ENCODE peak calls at places on chromosome 13, in ten cellular contexts. Z is HS-5, S is RKO, F is RCC 7860, Y is hippocampal formation, V is astrocyte of the hippocampus, Q is COLO829, N is NCI-H1092, O is PC-3, H is hypothalamus. I is an unnamed sample.

GRCh38 chr13:27605610-27606200 is 14.6 kb downstream of the LNX2 start:
- DNase-seq in F (no peak), Z (no peak), Y (no peak), H (no peak), Q (no peak), N (no peak), S (no peak), V (no peak), O (no peak), I (no peak)

GRCh38 chr13:49357694-49358093 is 86.2 kb downstream of the CAB39L start:
- DNase-seq in O (peak), F (peak), S (peak), Z (no peak), Y (no peak), V (peak), Q (no peak), N (no peak), H (no peak), I (no peak)

GRCh38 chr13:109191422-109191821 is 562.0 kb downstream of the MYO16 start:
- DNase-seq in Q (no peak), V (no peak), Y (no peak), F (no peak), Z (no peak), S (no peak), N (no peak), H (no peak), O (no peak), I (no peak)

GRCh38 chr13:44093607-44094583 is 214.2 kb downstream of the LACC1 start:
- DNase-seq in N (no peak), F (no peak), Z (no peak), Q (peak), V (no peak), O (no peak), Y (no peak), H (no peak), S (no peak), I (no peak)

GRCh38 chr13:103156346-103156998 is 90.3 kb upstream of the SLC10A2 start:
- DNase-seq in Q (no peak), N (no peak), Y (no peak), S (no peak), F (no peak), V (no peak), H (no peak), Z (no peak), O (no peak), I (no peak)

GRCh38 chr13:112103260-112103843 is 36.4 kb downstream of the SOX1 start:
- DNase-seq in Y (no peak), H (no peak), O (no peak), S (no peak), V (no peak), F (no peak), N (no peak), Q (no peak), Z (no peak), I (no peak)

GRCh38 chr13:27038323-27038722 is 133.3 kb downstream of the USP12 start:
- DNase-seq in S (peak), H (no peak), Z (peak), Y (no peak), O (peak), V (peak), F (peak), N (no peak), Q (peak), I (no peak)

GRCh38 chr13:72229067-72229466 is 362.1 kb upstream of the DACH1 start:
- DNase-seq in N (no peak), O (no peak), Z (no peak), H (no peak), V (no peak), Y (no peak), S (no peak), F (no peak), Q (no peak), I (no peak)

GRCh38 chr13:76936736-76937135 is 11.6 kb upstream of the ACOD1 start:
- DNase-seq in V (no peak), F (no peak), S (no peak), Z (no peak), Y (no peak), Q (no peak), O (no peak), N (no peak), H (no peak), I (no peak)

GRCh38 chr13:113146750-113147149 is 11.7 kb upstream of the PROZ start:
- DNase-seq in S (no peak), Q (no peak), V (no peak), Z (no peak), H (no peak), O (no peak), N (no peak), F (no peak), Y (no peak), I (no peak)

GRCh38 chr13:85586422-85586831 is 212.8 kb downstream of the SLITRK6 start:
- DNase-seq in F (peak), S (peak), N (no peak), O (peak), H (no peak), V (peak), Z (peak), Q (peak), Y (no peak), I (no peak)

GRCh38 chr13:68628994-68629393 is 1398.9 kb upstream of the PCDH9 start:
- DNase-seq in O (no peak), S (no peak), Q (no peak), Y (no peak), F (no peak), V (no peak), Z (no peak), N (no peak), H (no peak), I (no peak)

GRCh38 chr13:98447881-98448641 is 128.8 kb downstream of the STK24 start:
- DNase-seq in Q (no peak), Y (peak), S (no peak), Z (no peak), F (no peak), N (no peak), H (no peak), V (peak), O (peak), I (no peak)

GRCh38 chr13:44303681-44304432 is 69.8 kb upstream of the SERP2 start:
- DNase-seq in H (no peak), Z (no peak), N (peak), S (no peak), V (peak), O (no peak), Y (no peak), F (no peak), Q (no peak), I (no peak)

GRCh38 chr13:46756977-46757376 is 40.0 kb downstream of the ESD start:
- DNase-seq in Z (no peak), S (no peak), V (peak), F (no peak), Q (no peak), H (no peak), Y (no peak), O (peak), N (no peak), I (no peak)

GRCh38 chr13:42001580-42001979 is 40.7 kb upstream of the VWA8 start:
- DNase-seq in H (no peak), S (peak), O (peak), Y (no peak), Q (no peak), V (peak), Z (peak), F (peak), N (no peak), I (no peak)

I was measured in KBM-7.